ENCODE peak calls at places on chromosome 4, in eight cellular contexts. D is HT1080, G is NCI-H774, L is fibroblast of mammary gland, S is GM13977, R is NCI-H1417, A is AML-193, U is fibroblast of the conjunctiva. F is an unnamed sample.

GRCh38 chr4:183838987-183839712 is 66.0 kb upstream of the STOX2 start:
- DNase-seq in G (no peak), R (peak; percentile 23), U (no peak), D (no peak), S (no peak), A (peak; percentile 9), L (peak; percentile 16), F (no peak)

GRCh38 chr4:5399790-5400421 is 308.5 kb downstream of the EVC2 start:
- DNase-seq in L (peak; percentile 6), S (no peak), G (no peak), A (no peak), U (peak; percentile 5), R (no peak), D (peak; percentile 25), F (peak; percentile 32)

GRCh38 chr4:183602444-183603102 is 56.4 kb downstream of the RWDD4 start:
- DNase-seq in U (no peak), R (peak; percentile 31), L (peak; percentile 49), G (no peak), A (no peak), S (no peak), D (peak; percentile 10), F (no peak)

GRCh38 chr4:56038763-56039162 is 90.0 kb downstream of the CEP135 start:
- DNase-seq in S (no peak), D (peak; percentile 20), U (no peak), L (no peak), G (no peak), A (no peak), R (no peak), F (no peak)

GRCh38 chr4:147736458-147736857 is 4.6 kb downstream of the ARHGAP10 start:
- DNase-seq in A (no peak), D (peak; percentile 74), L (peak; percentile 77), R (no peak), U (no peak), S (no peak), G (no peak), F (no peak)

GRCh38 chr4:94759767-94760211 is 2.0 kb downstream of the BMPR1B start:
- DNase-seq in L (no peak), D (no peak), U (no peak), R (peak; percentile 49), A (no peak), S (no peak), G (no peak), F (no peak)

GRCh38 chr4:6154875-6155274 is 45.5 kb downstream of the JAKMIP1 start:
- DNase-seq in U (no peak), L (no peak), G (no peak), D (no peak), R (no peak), S (no peak), A (no peak), F (no peak)

GRCh38 chr4:7168106-7168505 is 24.2 kb upstream of the SORCS2 start:
- DNase-seq in L (no peak), G (no peak), U (no peak), A (no peak), S (no peak), D (no peak), R (no peak), F (no peak)

GRCh38 chr4:173418636-173419035 is 19.7 kb upstream of the SCRG1 start:
- DNase-seq in L (no peak), S (no peak), A (peak; percentile 52), U (no peak), D (peak; percentile 36), R (no peak), G (no peak), F (no peak)

GRCh38 chr4:186037692-186038658 is 31.0 kb upstream of the TLR3 start:
- DNase-seq in D (peak; percentile 79), G (peak; percentile 28), U (peak; percentile 68), A (peak; percentile 67), L (peak; percentile 79), R (peak; percentile 88), S (peak; percentile 72), F (peak; percentile 69)

GRCh38 chr4:159341486-159341885 is 238.6 kb downstream of the RAPGEF2 start:
- DNase-seq in G (no peak), R (no peak), D (no peak), A (peak; percentile 41), U (peak; percentile 17), S (no peak), L (peak; percentile 60), F (no peak)

GRCh38 chr4:149993030-149993429 is 85.2 kb upstream of the DCLK2 start:
- DNase-seq in A (no peak), R (no peak), S (no peak), L (peak; percentile 63), U (no peak), D (peak; percentile 71), G (no peak), F (no peak)

GRCh38 chr4:179728305-179728704 is 2286.1 kb upstream of the AGA start:
- DNase-seq in L (no peak), U (no peak), A (no peak), S (no peak), D (no peak), G (no peak), R (no peak), F (no peak)

GRCh38 chr4:27327421-27328181 is 467.0 kb downstream of the STIM2 start:
- DNase-seq in U (no peak), G (no peak), R (no peak), A (no peak), S (no peak), L (peak; percentile 12), D (no peak), F (no peak)

GRCh38 chr4:132572210-132572609 is 576.9 kb upstream of the PCDH10 start:
- DNase-seq in D (peak; percentile 43), R (no peak), A (no peak), L (no peak), S (no peak), G (no peak), U (no peak), F (no peak)

GRCh38 chr4:139595989-139596679 is 40.1 kb upstream of the SETD7 start:
- DNase-seq in D (peak; percentile 27), G (no peak), R (no peak), U (no peak), A (no peak), L (peak; percentile 61), S (no peak), F (no peak)

GRCh38 chr4:106671711-106672110 is 303.1 kb upstream of the GIMD1 start:
- DNase-seq in D (no peak), R (no peak), S (no peak), U (no peak), A (no peak), L (peak; percentile 21), G (no peak), F (no peak)

GRCh38 chr4:152197211-152197610 is 338.7 kb downstream of the FBXW7 start:
- DNase-seq in D (no peak), U (no peak), A (no peak), S (no peak), L (no peak), R (no peak), G (no peak), F (no peak)

GRCh38 chr4:138097912-138098600 is 144.1 kb downstream of the SLC7A11 start:
- DNase-seq in A (no peak), G (no peak), S (no peak), U (no peak), R (peak; percentile 31), L (no peak), D (no peak), F (no peak)

GRCh38 chr4:2698504-2698903 is 57.6 kb downstream of the TNIP2 start:
- DNase-seq in S (no peak), U (no peak), D (no peak), G (no peak), A (no peak), R (no peak), L (no peak), F (no peak)

GRCh38 chr4:32462944-32463343 is 1742.8 kb downstream of the PCDH7 start:
- DNase-seq in R (peak; percentile 3), D (no peak), G (no peak), S (no peak), L (peak; percentile 38), A (peak; percentile 17), U (peak; percentile 33), F (no peak)

GRCh38 chr4:122921971-122922876 is at the start of gene NUDT6:
- DNase-seq in A (peak; percentile 42), U (peak; percentile 29), S (peak; percentile 54), D (peak; percentile 68), R (peak; percentile 90), L (peak; percentile 74), G (peak; percentile 32), F (peak; percentile 65)

GRCh38 chr4:8911311-8912088 is 39.9 kb upstream of the HMX1 start:
- DNase-seq in G (no peak), D (no peak), L (peak; percentile 9), U (no peak), A (no peak), R (no peak), S (peak; percentile 15), F (no peak)

GRCh38 chr4:2220016-2220620 is 21.8 kb downstream of the HAUS3 start:
- DNase-seq in L (peak; percentile 64), G (peak; percentile 40), S (peak; percentile 60), A (peak; percentile 75), U (peak; percentile 56), R (peak; percentile 82), D (peak; percentile 55), F (peak; percentile 66)

GRCh38 chr4:76626686-76627465 is 191.8 kb downstream of the SHROOM3 start:
- DNase-seq in S (no peak), U (no peak), D (no peak), G (no peak), R (no peak), L (peak; percentile 29), A (no peak), F (no peak)

GRCh38 chr4:744212-744841 is 38.7 kb downstream of the PCGF3 start:
- DNase-seq in A (no peak), U (no peak), L (no peak), D (no peak), S (no peak), G (no peak), R (no peak), F (no peak)

GRCh38 chr4:3467601-3468031 is 4.5 kb downstream of the DOK7 start:
- DNase-seq in D (no peak), U (no peak), R (no peak), S (no peak), L (no peak), G (no peak), A (no peak), F (no peak)

GRCh38 chr4:42627887-42628646 is 28.8 kb downstream of the ATP8A1 start:
- DNase-seq in U (no peak), R (no peak), D (no peak), S (peak; percentile 48), A (no peak), L (peak; percentile 2), G (no peak), F (peak; percentile 59)

GRCh38 chr4:102842367-102842766 is 15.0 kb upstream of the UBE2D3 start:
- DNase-seq in R (no peak), U (no peak), G (no peak), S (no peak), L (no peak), D (no peak), A (no peak), F (no peak)

GRCh38 chr4:155889036-155889793 is 14.3 kb upstream of the TDO2 start:
- DNase-seq in L (peak; percentile 96), D (peak; percentile 82), A (peak; percentile 96), S (no peak), G (no peak), U (peak; percentile 60), R (no peak), F (no peak)

GRCh38 chr4:16032871-16033505 is 50.8 kb downstream of the PROM1 start:
- DNase-seq in G (no peak), R (no peak), A (no peak), U (no peak), S (no peak), L (no peak), D (no peak), F (no peak)

GRCh38 chr4:159307929-159308328 is 205.1 kb downstream of the RAPGEF2 start:
- DNase-seq in A (no peak), D (no peak), L (no peak), S (no peak), G (no peak), U (no peak), R (no peak), F (no peak)